ENCODE peak calls at places on chromosomes 4 and X, in four cellular contexts. R is H1, P is GM12878, Y is HepG2. S is an unnamed sample. For H3K27me3 and H3K4me1, the result is how much of the 10 kb centered on the place peaks cover.

GRCh38 chr4:2175990-2176698 is 65.8 kb downstream of the HAUS3 start:
- DNase-seq in R (no peak), Y (no peak), P (no peak), S (no peak)

GRCh38 chr4:26150948-26151347 is 169.9 kb upstream of the RBPJ start:
- DNase-seq in P (no peak), R (no peak), Y (no peak), S (no peak)

GRCh38 chr4:183197140-183197539 is 98.1 kb downstream of the WWC2 start:
- DNase-seq in P (no peak), R (no peak), Y (no peak), S (no peak)

GRCh38 chr4:174835536-174835935 is 6.5 kb upstream of the GLRA3 start:
- DNase-seq in R (no peak), Y (no peak), P (no peak), S (no peak)

GRCh38 chr4:185332575-185333464 is 62.9 kb downstream of the LRP2BP start:
- DNase-seq in P (peak), R (no peak), Y (peak), S (no peak)

GRCh38 chr4:114688063-114688462 is 89.5 kb downstream of the UGT8 start:
- DNase-seq in R (no peak), P (no peak), Y (no peak), S (no peak)

GRCh38 chr4:151957163-151957562 is 196.4 kb upstream of the GATB start:
- DNase-seq in Y (peak), P (no peak), R (peak), S (peak)

GRCh38 chrX:24221872-24222271 is 72.3 kb downstream of the ZFX start:
- DNase-seq in Y (no peak), P (no peak), R (no peak), S (no peak)

GRCh38 chr4:109683621-109684253 is 19.5 kb downstream of the CASP6 start:
- DNase-seq in Y (no peak), P (no peak), R (no peak), S (no peak)

GRCh38 chrX:29662759-29663503 is 552.4 kb upstream of the MAGEB2 start:
- DNase-seq in Y (peak), P (peak), R (no peak), S (peak)

GRCh38 chrX:123698979-123699378 is 33.9 kb downstream of the THOC2 start:
- DNase-seq in R (no peak), P (no peak), Y (no peak), S (no peak)

GRCh38 chr4:1251773-1252066 is 2.8 kb upstream of the CTBP1 start:
- DNase-seq in Y (no peak), P (no peak), R (no peak), S (no peak)

GRCh38 chr4:186981161-186981560 is 257.5 kb upstream of the FAT1 start:
- DNase-seq in Y (no peak), R (no peak), P (no peak), S (no peak)

GRCh38 chr4:102308032-102308799 is 37.1 kb downstream of the SLC39A8 start:
- DNase-seq in R (no peak), P (no peak), Y (no peak), S (no peak)

GRCh38 chr4:2102045-2102883 is 43.1 kb downstream of the NAT8L start:
- DNase-seq in Y (no peak), P (no peak), R (no peak), S (no peak)

GRCh38 chr4:73901031-73901430 is 31.8 kb downstream of the CXCL1 start:
- DNase-seq in P (no peak), Y (no peak), R (no peak), S (no peak)

GRCh38 chr4:526189-526909 is 27.3 kb downstream of the PIGG start:
- DNase-seq in Y (no peak), R (peak), P (no peak), S (peak)

GRCh38 chr4:98657531-98658286 is 702 bp downstream of the TSPAN5 start:
- DNase-seq in R (no peak), Y (no peak), P (no peak), S (peak)

GRCh38 chrX:130330706-130331105 is 9.0 kb upstream of the SLC25A14 start:
- DNase-seq in Y (peak), R (peak), P (peak), S (peak)

GRCh38 chr4:38385286-38386010 is 278.6 kb upstream of the KLF3 start:
- DNase-seq in P (no peak), R (no peak), Y (peak), S (no peak)

GRCh38 chr4:53490161-53490915 is 100.9 kb downstream of the LNX1 start:
- DNase-seq in Y (no peak), R (no peak), P (no peak), S (no peak)

GRCh38 chr4:128220286-128221235 is 67.1 kb downstream of the PGRMC2 start:
- DNase-seq in Y (peak), P (no peak), R (no peak), S (no peak)

GRCh38 chr4:186845137-186845842 is 121.6 kb upstream of the FAT1 start:
- DNase-seq in R (no peak), P (no peak), Y (peak), S (no peak)

GRCh38 chr4:122341906-122342305 is 36.9 kb upstream of the ADAD1 start:
- DNase-seq in Y (no peak), R (no peak), P (no peak), S (no peak)

GRCh38 chrX:136538811-136539210 is 6.8 kb downstream of the VGLL1 start:
- DNase-seq in P (no peak), Y (no peak), R (no peak), S (no peak)

GRCh38 chrX:113522814-113523213 is 682.2 kb upstream of the AMOT start:
- DNase-seq in R (no peak), P (peak), Y (no peak), S (no peak)

GRCh38 chr4:55736605-55737183 is 82.9 kb upstream of the EXOC1L start:
- DNase-seq in Y (no peak), P (no peak), R (no peak), S (no peak)
- H3K27me3 ChIP-seq in Y (under half), P (under half), R (under half), S (under half)

GRCh38 chr4:89299153-89299789 is 8.3 kb downstream of the GPRIN3 start:
- DNase-seq in R (no peak), Y (no peak), P (no peak), S (no peak)

GRCh38 chr4:89298160-89298559 is 9.4 kb downstream of the GPRIN3 start:
- DNase-seq in R (no peak), P (no peak), Y (no peak), S (no peak)

GRCh38 chr4:89300060-89300459 is 7.5 kb downstream of the GPRIN3 start:
- DNase-seq in R (no peak), P (no peak), Y (no peak), S (no peak)

GRCh38 chr4:89300490-89300889 is 7.1 kb downstream of the GPRIN3 start:
- DNase-seq in P (no peak), R (no peak), Y (no peak), S (no peak)

DNA sequence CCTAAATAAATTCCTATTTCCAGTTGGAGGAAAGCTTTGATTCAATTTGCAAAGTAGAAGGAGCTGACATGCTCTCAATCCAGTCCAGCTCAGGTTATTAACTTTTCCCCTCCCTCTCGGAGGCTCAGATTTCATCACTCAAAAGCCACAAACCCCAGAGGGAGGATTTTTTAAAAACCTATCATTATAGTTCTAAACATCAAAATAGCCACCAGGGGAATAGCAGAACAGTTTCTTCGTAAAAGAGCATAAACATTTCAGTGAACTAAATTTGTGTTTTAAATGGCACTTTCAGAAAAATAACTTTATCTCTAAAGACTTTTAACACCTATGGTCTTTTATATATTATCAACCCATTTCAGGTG is 8.8 kb downstream of the GPRIN3 start:
- DNase-seq in R (no peak), Y (no peak), P (no peak), S (no peak)
- H3K4me1 ChIP-seq in R (under half), Y (under half), P (under half), S (under half)

GRCh38 chrX:95764972-95765451 is 919.6 kb upstream of the DIAPH2 start:
- DNase-seq in Y (peak), R (no peak), P (no peak), S (peak)
- TF ChIP-seq SUZ12 in Y (no peak), R (no peak), P (no peak), S (no peak)

GRCh38 chrX:151084454-151084853 is 91.9 kb upstream of the GPR50 start:
- DNase-seq in Y (no peak), P (no peak), R (no peak), S (no peak)

GRCh38 chrX:151081016-151081415 is 95.4 kb upstream of the GPR50 start:
- DNase-seq in Y (no peak), R (no peak), P (no peak), S (no peak)

GRCh38 chrX:151082077-151082948 is 94.1 kb upstream of the GPR50 start:
- DNase-seq in P (no peak), Y (peak), R (peak), S (no peak)

GRCh38 chrX:151088221-151088620 is 88.2 kb upstream of the GPR50 start:
- DNase-seq in P (no peak), R (no peak), Y (no peak), S (no peak)

GRCh38 chrX:151085207-151085606 is 91.2 kb upstream of the GPR50 start:
- DNase-seq in R (no peak), Y (no peak), P (no peak), S (no peak)
- H3K27me3 ChIP-seq in R (under half), Y (under half), P (under half), S (under half)

GRCh38 chrX:13009844-13010243 is 34.6 kb downstream of the FAM9C start:
- DNase-seq in Y (no peak), P (no peak), R (no peak), S (no peak)
- H3K4me1 ChIP-seq in Y (under half), P (half or more), R (under half), S (under half)

DNA sequence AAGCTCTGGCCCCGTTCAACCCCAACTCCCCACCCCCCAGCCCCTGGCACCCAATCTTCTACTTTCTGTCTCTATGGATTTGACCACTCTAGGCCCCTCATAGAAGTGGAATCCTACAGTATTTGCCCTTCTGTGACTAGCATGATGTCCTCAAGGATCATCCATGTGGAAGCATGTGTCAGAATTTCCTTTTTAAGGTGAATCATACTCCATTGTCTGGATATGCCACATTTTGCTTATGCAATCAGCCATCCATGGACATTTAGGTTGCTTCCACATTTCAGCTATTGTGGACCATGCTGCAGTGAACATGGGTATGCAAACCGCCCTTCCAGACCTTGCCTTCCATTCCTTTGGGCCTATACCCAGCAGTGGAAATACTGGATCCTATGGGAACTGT is 15.5 kb downstream of the CCNQ start:
- DNase-seq in R (no peak), P (no peak), Y (no peak), S (no peak)
- TF ChIP-seq SUZ12 in R (no peak), P (no peak), Y (no peak), S (no peak)

GRCh38 chr4:6126971-6127745 is 73.2 kb downstream of the JAKMIP1 start:
- DNase-seq in R (no peak), Y (no peak), P (no peak), S (no peak)
- H3K27me3 ChIP-seq in R (under half), Y (under half), P (under half), S (under half)